ENCODE peak calls at places on chromosomes 4 and X, in four cellular contexts. F is stimulated activated CD4-positive, alpha-beta T cell treated with anti-CD3 and anti-CD28 coated beads, Interleukin-15, amount 100 ng/mL, for 1 hour; Q is PC-9; V is GM13977. L is an unnamed sample.

GRCh38 chr4:1347410-1347864 is 429 bp downstream of the UVSSA start:
- DNase-seq in F (no peak), Q (peak), V (peak), L (no peak)

GRCh38 chrX:103918050-103918449 is 44.4 kb upstream of the TMSB15B start:
- DNase-seq in F (no peak), Q (no peak), V (peak), L (no peak)

GRCh38 chr4:148054275-148054674 is 322.4 kb downstream of the ARHGAP10 start:
- DNase-seq in F (no peak), Q (peak), V (no peak), L (no peak)

GRCh38 chrX:24081661-24082154 is 27.0 kb downstream of the EIF2S3 start:
- DNase-seq in F (peak), Q (peak), V (no peak), L (no peak)

GRCh38 chr4:667545-667925 is 6.5 kb downstream of the ATP5ME start:
- DNase-seq in F (no peak), Q (no peak), V (no peak), L (no peak)

GRCh38 chr4:154135576-154135975 is 346.7 kb upstream of the SFRP2 start:
- DNase-seq in F (no peak), Q (no peak), V (no peak), L (no peak)

GRCh38 chr4:3672465-3672831 is 93.7 kb upstream of the ADRA2C start:
- DNase-seq in F (no peak), Q (no peak), V (no peak), L (no peak)

GRCh38 chrX:13669246-13669689 is 16.3 kb downstream of the TCEANC start:
- DNase-seq in F (peak), Q (peak), V (peak), L (no peak)

GRCh38 chrX:136747003-136747986 is 33.4 kb downstream of the ARHGEF6 start:
- DNase-seq in F (no peak), Q (no peak), V (no peak), L (no peak)

GRCh38 chr4:139692300-139693012 is 26.8 kb downstream of the MGST2 start:
- DNase-seq in F (no peak), Q (no peak), V (no peak), L (no peak)

GRCh38 chr4:107379054-107379869 is 340.8 kb downstream of the PAPSS1 start:
- DNase-seq in F (no peak), Q (no peak), V (no peak), L (no peak)